ENCODE peak calls at places on chromosomes 4 and X, in seven cellular contexts. S is left kidney; U is Right ventricle myocardium superior; I is left lung; W is COR-L47; R is immature natural killer cell; C is stimulated activated CD8-positive, alpha-beta memory T cell treated with anti-CD3 and anti-CD28 coated beads, Interleukin-4, amount 100 ng/mL, for 48 hours. X is an unnamed sample.

GRCh38 chrX:82237328-82237727 is 1035.4 kb downstream of the SH3BGRL start:
- DNase-seq in S (no peak), U (no peak), I (no peak), W (no peak), R (no peak), C (no peak), X (no peak)

GRCh38 chr4:59388359-59388758 is 1811.8 kb upstream of the ADGRL3 start:
- DNase-seq in S (no peak), U (no peak), I (no peak), W (no peak), R (no peak), C (no peak), X (no peak)

GRCh38 chr4:94334519-94334918 is 8.1 kb downstream of the HPGDS start:
- DNase-seq in S (no peak), U (no peak), I (no peak), W (no peak), R (no peak), C (no peak), X (no peak)

GRCh38 chr4:73341454-73341853 is 62.6 kb upstream of the ALB start:
- DNase-seq in S (peak; percentile 73), U (no peak), I (no peak), W (peak; percentile 64), R (no peak), C (peak; percentile 22), X (no peak)

GRCh38 chr4:125520258-125520990 is 205.7 kb downstream of the FAT4 start:
- DNase-seq in S (no peak), U (no peak), I (no peak), W (no peak), R (no peak), C (no peak), X (no peak)

GRCh38 chrX:37441377-37441776 is 92.2 kb downstream of the PRRG1 start:
- DNase-seq in S (no peak), U (no peak), I (no peak), W (no peak), R (no peak), C (no peak), X (no peak)

GRCh38 chrX:72100051-72100755 is 31.5 kb downstream of the RTL5 start:
- DNase-seq in S (no peak), U (no peak), I (no peak), W (no peak), R (peak; percentile 45), C (no peak), X (no peak)

GRCh38 chr4:94305468-94306225 is 37.0 kb downstream of the HPGDS start:
- DNase-seq in S (no peak), U (no peak), I (no peak), W (no peak), R (no peak), C (no peak), X (no peak)

GRCh38 chr4:168930413-168931196 is 79.5 kb downstream of the CBR4 start:
- DNase-seq in S (no peak), U (no peak), I (no peak), W (no peak), R (no peak), C (no peak), X (no peak)

GRCh38 chr4:15400911-15401671 is 26.7 kb upstream of the C1QTNF7 start:
- DNase-seq in S (peak; percentile 56), U (peak; percentile 73), I (peak; percentile 84), W (no peak), R (peak; percentile 38), C (peak; percentile 37), X (peak; percentile 71)

GRCh38 chr4:76197971-76198410 is 15.6 kb downstream of the SCARB2 start:
- DNase-seq in S (peak; percentile 80), U (peak; percentile 69), I (peak; percentile 80), W (peak; percentile 75), R (no peak), C (peak; percentile 46), X (peak; percentile 77)

GRCh38 chr4:22240814-22241213 is 275.1 kb downstream of the ADGRA3 start:
- DNase-seq in S (no peak), U (no peak), I (no peak), W (no peak), R (no peak), C (no peak), X (no peak)

GRCh38 chrX:118346258-118347094 is 570 bp downstream of the WDR44 start:
- DNase-seq in S (peak; percentile 76), U (peak; percentile 57), I (peak; percentile 87), W (peak; percentile 25), R (peak; percentile 46), C (peak; percentile 60), X (peak; percentile 74)

X was measured in sciatic nerve.